ENCODE peak calls at places on chromosomes 4 and X, in eight cellular contexts. One of them, this sample, is unnamed.
A peak's percentile ranks its signal among the peaks of the same experiment; 100 is the strongest.

GRCh38 chr4:66489370-66489769 is 819.1 kb upstream of the EPHA5 start:
- DNase-seq in T-helper 17 cell: no peak
- DNase-seq in cardiac fibroblast: peak; percentile 10
- DNase-seq in central memory CD4-positive, alpha-beta T cell: no peak
- DNase-seq in naive B cell: no peak
- DNase-seq in GM18507: no peak
- DNase-seq in NCI-H2171 treated with DMSO at 0.1 percent for 48 hours: no peak
- DNase-seq in left colon: no peak
- DNase-seq in this sample: no peak

GRCh38 chrX:16461968-16462367 is 188.0 kb upstream of the S100G start:
- DNase-seq in naive B cell: no peak
- DNase-seq in NCI-H2171 treated with DMSO at 0.1 percent for 48 hours: no peak
- DNase-seq in cardiac fibroblast: no peak
- DNase-seq in left colon: no peak
- DNase-seq in T-helper 17 cell: no peak
- DNase-seq in central memory CD4-positive, alpha-beta T cell: no peak
- DNase-seq in GM18507: no peak
- DNase-seq in this sample: no peak

GRCh38 chr4:113565702-113566012 is 195.9 kb downstream of the CAMK2D start:
- DNase-seq in central memory CD4-positive, alpha-beta T cell: no peak
- DNase-seq in NCI-H2171 treated with DMSO at 0.1 percent for 48 hours: no peak
- DNase-seq in T-helper 17 cell: no peak
- DNase-seq in cardiac fibroblast: no peak
- DNase-seq in naive B cell: no peak
- DNase-seq in GM18507: no peak
- DNase-seq in left colon: no peak
- DNase-seq in this sample: no peak

GRCh38 chr4:7187691-7188090 is 4.6 kb upstream of the SORCS2 start:
- DNase-seq in GM18507: no peak
- DNase-seq in T-helper 17 cell: no peak
- DNase-seq in left colon: no peak
- DNase-seq in cardiac fibroblast: no peak
- DNase-seq in naive B cell: no peak
- DNase-seq in central memory CD4-positive, alpha-beta T cell: no peak
- DNase-seq in NCI-H2171 treated with DMSO at 0.1 percent for 48 hours: no peak
- DNase-seq in this sample: no peak

GRCh38 chr4:153483432-153484418 is 17.6 kb downstream of the TMEM131L start:
- DNase-seq in GM18507: no peak
- DNase-seq in NCI-H2171 treated with DMSO at 0.1 percent for 48 hours: peak; percentile 42
- DNase-seq in T-helper 17 cell: no peak
- DNase-seq in naive B cell: no peak
- DNase-seq in cardiac fibroblast: peak; percentile 33
- DNase-seq in left colon: no peak
- DNase-seq in central memory CD4-positive, alpha-beta T cell: no peak
- DNase-seq in this sample: no peak

GRCh38 chrX:153055827-153056748 is at the start of gene PNMA3:
- DNase-seq in T-helper 17 cell: no peak
- DNase-seq in left colon: no peak
- DNase-seq in GM18507: no peak
- DNase-seq in naive B cell: no peak
- DNase-seq in cardiac fibroblast: no peak
- DNase-seq in NCI-H2171 treated with DMSO at 0.1 percent for 48 hours: no peak
- DNase-seq in central memory CD4-positive, alpha-beta T cell: no peak
- DNase-seq in this sample: no peak

GRCh38 chrX:11952176-11952720 is 186.0 kb upstream of the FRMPD4 start:
- DNase-seq in left colon: no peak
- DNase-seq in naive B cell: no peak
- DNase-seq in GM18507: no peak
- DNase-seq in T-helper 17 cell: no peak
- DNase-seq in NCI-H2171 treated with DMSO at 0.1 percent for 48 hours: no peak
- DNase-seq in central memory CD4-positive, alpha-beta T cell: no peak
- DNase-seq in cardiac fibroblast: peak; percentile 61
- DNase-seq in this sample: no peak

GRCh38 chr4:97496298-97496873 is 646.9 kb downstream of the STPG2 start:
- DNase-seq in central memory CD4-positive, alpha-beta T cell: no peak
- DNase-seq in NCI-H2171 treated with DMSO at 0.1 percent for 48 hours: no peak
- DNase-seq in left colon: no peak
- DNase-seq in cardiac fibroblast: peak; percentile 19
- DNase-seq in naive B cell: no peak
- DNase-seq in GM18507: no peak
- DNase-seq in T-helper 17 cell: no peak
- DNase-seq in this sample: no peak

GRCh38 chrX:13868481-13869040 is 51.7 kb upstream of the GPM6B start:
- DNase-seq in cardiac fibroblast: peak; percentile 84
- DNase-seq in naive B cell: no peak
- DNase-seq in left colon: no peak
- DNase-seq in NCI-H2171 treated with DMSO at 0.1 percent for 48 hours: no peak
- DNase-seq in GM18507: no peak
- DNase-seq in central memory CD4-positive, alpha-beta T cell: no peak
- DNase-seq in T-helper 17 cell: no peak
- DNase-seq in this sample: no peak

GRCh38 chrX:135688137-135688536 is 25.3 kb upstream of the CT45A1 start:
- DNase-seq in cardiac fibroblast: no peak
- DNase-seq in GM18507: no peak
- DNase-seq in central memory CD4-positive, alpha-beta T cell: no peak
- DNase-seq in left colon: no peak
- DNase-seq in naive B cell: no peak
- DNase-seq in T-helper 17 cell: no peak
- DNase-seq in NCI-H2171 treated with DMSO at 0.1 percent for 48 hours: no peak
- DNase-seq in this sample: no peak

GRCh38 chr4:6062133-6062532 is 43.9 kb upstream of the C4orf50 start:
- DNase-seq in cardiac fibroblast: no peak
- DNase-seq in NCI-H2171 treated with DMSO at 0.1 percent for 48 hours: no peak
- DNase-seq in central memory CD4-positive, alpha-beta T cell: no peak
- DNase-seq in naive B cell: no peak
- DNase-seq in left colon: no peak
- DNase-seq in T-helper 17 cell: no peak
- DNase-seq in GM18507: no peak
- DNase-seq in this sample: no peak

GRCh38 chrX:133838761-133839676 is 146.4 kb downstream of the GPC3 start:
- DNase-seq in GM18507: no peak
- DNase-seq in NCI-H2171 treated with DMSO at 0.1 percent for 48 hours: peak; percentile 4
- DNase-seq in central memory CD4-positive, alpha-beta T cell: peak; percentile 3
- DNase-seq in T-helper 17 cell: peak; percentile 4
- DNase-seq in cardiac fibroblast: peak; percentile 25
- DNase-seq in naive B cell: peak; percentile 27
- DNase-seq in left colon: no peak
- DNase-seq in this sample: no peak

This sample was measured in GM19239.